ENCODE peak calls at places on chromosome 10, in five cellular contexts. N, Y, R, F and C are unnamed samples.

GRCh38 chr10:43064331-43065075 is 12.4 kb upstream of the RET start:
- DNase-seq in N (no peak), Y (no peak), F (no peak), R (no peak), C (no peak)

GRCh38 chr10:21976739-21977138 is 26.8 kb downstream of the DNAJC1 start:
- DNase-seq in F (no peak), N (no peak), R (no peak), Y (no peak), C (no peak)

GRCh38 chr10:71244638-71245419 is 32.5 kb downstream of the UNC5B start:
- DNase-seq in Y (peak; percentile 82), F (peak; percentile 49), R (peak; percentile 67), N (no peak), C (no peak)

GRCh38 chr10:123882177-123882576 is 9.4 kb downstream of the CPXM2 start:
- DNase-seq in R (no peak), N (no peak), Y (no peak), F (no peak), C (no peak)

GRCh38 chr10:97427571-97428179 is 1.7 kb downstream of the PGAM1 start:
- DNase-seq in N (no peak), R (peak; percentile 43), F (no peak), Y (no peak), C (peak; percentile 58)

GRCh38 chr10:70910486-70911350 is 22.4 kb upstream of the PCBD1 start:
- DNase-seq in R (no peak), Y (peak; percentile 15), N (no peak), F (no peak), C (no peak)

GRCh38 chr10:71308985-71309384 is 10.1 kb upstream of the SLC29A3 start:
- DNase-seq in R (no peak), Y (no peak), N (no peak), F (no peak), C (no peak)

GRCh38 chr10:98390406-98390805 is 24.6 kb downstream of the PYROXD2 start:
- DNase-seq in Y (no peak), F (no peak), R (no peak), N (no peak), C (no peak)

GRCh38 chr10:124494050-124494807 is 32.6 kb downstream of the LHPP start:
- DNase-seq in Y (no peak), R (no peak), N (no peak), F (no peak), C (no peak)

GRCh38 chr10:78248651-78249464 is 215.2 kb downstream of the RPS24 start:
- DNase-seq in N (no peak), F (peak; percentile 28), Y (no peak), R (peak; percentile 44), C (no peak)

GRCh38 chr10:78247821-78248220 is 214.2 kb downstream of the RPS24 start:
- DNase-seq in F (no peak), R (no peak), Y (no peak), N (no peak), C (peak; percentile 69)

GRCh38 chr10:78249690-78250089 is 216.0 kb downstream of the RPS24 start:
- DNase-seq in R (no peak), N (no peak), Y (no peak), F (no peak), C (no peak)

GRCh38 chr10:78251041-78251434 is 217.4 kb downstream of the RPS24 start:
- DNase-seq in Y (no peak), R (no peak), N (no peak), F (no peak), C (no peak)

GRCh38 chr10:78250313-78251040 is 216.8 kb downstream of the RPS24 start:
- DNase-seq in Y (no peak), R (no peak), N (no peak), F (no peak), C (peak; percentile 96)
- H3K4me3 ChIP-seq in Y (no peak overlapping the region), R (no peak overlapping the region), N (no peak overlapping the region), F (no peak overlapping the region), C (peak overlapping the region; percentile 12)

DNA sequence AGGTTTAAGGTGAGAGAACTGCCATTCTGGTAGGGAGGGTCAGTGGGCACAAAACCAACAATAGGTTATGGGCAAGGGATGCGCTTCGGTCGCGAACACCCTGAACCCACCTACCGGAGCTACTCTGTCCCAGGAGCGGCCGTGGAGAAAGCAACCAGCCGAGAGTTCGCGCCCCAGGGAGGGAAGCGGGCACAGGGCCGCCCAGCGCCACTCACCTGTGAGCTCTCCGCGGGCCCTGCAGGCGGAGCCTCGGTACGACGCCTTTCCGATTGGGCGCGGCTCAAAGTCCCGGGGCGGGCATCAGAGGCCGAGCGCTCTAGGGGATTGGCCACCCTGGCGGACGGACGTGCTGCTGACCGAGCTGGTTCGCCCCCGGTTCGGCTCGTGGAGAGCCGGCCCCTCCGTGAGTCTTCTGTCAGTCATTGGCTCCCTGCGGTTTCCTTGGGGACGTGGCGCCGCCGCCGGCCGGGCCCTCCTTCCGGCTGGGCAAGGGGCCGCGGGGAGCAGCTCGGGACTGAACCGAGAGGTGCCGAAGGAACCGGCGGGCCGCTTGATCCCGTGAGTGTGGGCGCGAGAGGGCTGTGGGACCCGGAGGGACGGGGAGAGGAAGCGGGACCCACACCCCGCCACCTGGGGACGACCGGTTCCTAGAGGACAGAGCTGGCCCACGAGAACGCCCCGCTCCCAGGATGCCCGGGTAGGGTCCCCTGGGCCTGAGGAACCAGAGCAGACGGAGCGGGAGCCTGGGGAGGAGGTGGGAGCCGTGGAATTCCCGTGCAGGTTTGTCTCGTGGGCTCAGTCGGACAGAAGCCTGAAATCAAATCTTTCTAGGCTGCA is at the start of gene ENTPD7:
- DNase-seq in Y (peak; percentile 97), N (no peak), F (peak; percentile 90), R (peak; percentile 96), C (peak; percentile 97)
- TF ChIP-seq POLR2A in Y (peak; percentile 53), N (no peak), F (no peak), R (no peak), C (peak; percentile 31)

DNA sequence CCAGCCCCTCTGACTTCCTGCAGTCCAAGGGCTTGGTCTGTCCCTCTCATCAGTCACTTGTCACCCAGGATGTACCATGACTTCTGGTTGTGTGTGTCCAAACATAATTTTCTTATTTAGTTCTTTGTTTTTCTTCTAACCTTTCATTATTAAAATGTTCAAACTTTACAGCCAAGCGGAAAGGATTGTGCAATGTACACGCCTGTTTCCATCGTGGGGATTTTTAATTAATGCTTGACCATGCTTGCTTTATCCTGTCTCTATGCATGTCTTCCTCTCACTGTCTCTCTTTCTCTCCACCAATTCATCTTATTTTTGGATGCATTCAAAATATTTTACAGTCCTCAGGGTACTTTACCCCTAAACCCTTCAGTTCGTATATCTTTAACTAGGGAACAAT is 26.2 kb upstream of the ZNF488 start:
- DNase-seq in F (no peak), R (no peak), Y (no peak), N (no peak), C (no peak)
- H3K4me3 ChIP-seq in F (no peak overlapping the region), R (no peak overlapping the region), Y (no peak overlapping the region), N (no peak overlapping the region), C (no peak overlapping the region)

GRCh38 chr10:84156009-84156408 is 16.7 kb downstream of the GHITM start:
- DNase-seq in F (no peak), Y (no peak), N (no peak), R (no peak), C (no peak)

GRCh38 chr10:84158061-84158460 is 15.5 kb upstream of the GPR15LG start:
- DNase-seq in F (no peak), R (no peak), Y (no peak), N (no peak), C (peak; percentile 34)

GRCh38 chr10:84155521-84155920 is 16.2 kb downstream of the GHITM start:
- DNase-seq in R (no peak), Y (no peak), F (no peak), N (no peak), C (peak; percentile 57)

GRCh38 chr10:84158549-84158948 is 15.1 kb upstream of the GPR15LG start:
- DNase-seq in N (no peak), R (no peak), Y (no peak), F (no peak), C (peak; percentile 87)

DNA sequence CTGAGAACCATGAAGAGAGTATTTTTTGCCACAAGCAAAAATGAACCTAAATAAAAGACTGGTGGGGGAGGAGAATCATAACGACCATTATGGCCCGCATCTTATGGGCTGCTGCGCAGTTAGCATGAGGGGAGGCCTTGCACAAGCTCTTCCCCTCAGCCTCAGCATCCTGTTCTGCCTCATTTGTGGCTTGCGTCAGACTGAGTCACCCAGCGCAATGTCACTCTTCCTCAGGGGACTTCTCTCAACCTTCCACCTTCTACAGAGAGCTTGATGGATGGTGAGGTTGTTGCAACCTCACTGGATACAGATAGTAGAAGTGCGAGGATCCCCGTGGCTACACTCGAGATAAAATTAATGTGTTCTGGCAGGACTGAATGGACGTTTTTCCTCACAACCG is 16.8 kb upstream of the GPR15LG start:
- DNase-seq in Y (no peak), R (no peak), F (no peak), N (no peak), C (peak; percentile 99)
- TF ChIP-seq POLR2A in Y (no peak), R (no peak), F (no peak), N (no peak), C (peak; percentile 22)